ENCODE peak calls at places on chromosomes 5 and 9, in seven cellular contexts. Y, N, G, A, Q, Z and K are unnamed samples.

GRCh38 chr9:134889386-134890214 is 9.0 kb downstream of the FCN2 start:
- DNase-seq in Y (no peak), G (no peak), Z (no peak), A (no peak), N (no peak), Q (no peak), K (no peak)

GRCh38 chr9:115540091-115540490 is 422.1 kb upstream of the TNC start:
- DNase-seq in G (no peak), Q (no peak), Z (no peak), A (no peak), N (no peak), Y (no peak), K (no peak)

GRCh38 chr9:135476561-135476960 is 3.0 kb upstream of the PPP1R26 start:
- DNase-seq in G (no peak), Y (no peak), Z (no peak), Q (no peak), A (no peak), N (no peak), K (no peak)

GRCh38 chr5:142499591-142500384 is 175.0 kb upstream of the SPRY4 start:
- DNase-seq in Q (no peak), G (no peak), Y (no peak), A (no peak), Z (no peak), N (no peak), K (no peak)

GRCh38 chr5:149886060-149886459 is 58.5 kb downstream of the PDE6A start:
- DNase-seq in Y (no peak), G (no peak), Q (no peak), A (no peak), Z (no peak), N (no peak), K (no peak)

GRCh38 chr9:26746357-26747072 is 146.1 kb downstream of the CAAP1 start:
- DNase-seq in N (no peak), Q (no peak), A (no peak), G (no peak), Y (no peak), Z (no peak), K (no peak)

GRCh38 chr5:100165309-100165708 is 369.9 kb upstream of the FAM174A start:
- DNase-seq in A (no peak), Z (no peak), N (no peak), Q (no peak), Y (no peak), G (no peak), K (no peak)

GRCh38 chr9:107648153-107648716 is 158.7 kb upstream of the KLF4 start:
- DNase-seq in Z (no peak), N (no peak), G (no peak), Q (no peak), Y (no peak), A (no peak), K (no peak)

GRCh38 chr5:32476891-32477290 is 32.4 kb upstream of the ZFR start:
- DNase-seq in Q (no peak), N (no peak), A (no peak), Z (no peak), G (no peak), Y (no peak), K (no peak)

GRCh38 chr9:125428060-125428481 is 166.4 kb downstream of the GAPVD1 start:
- DNase-seq in Q (no peak), A (no peak), N (no peak), G (no peak), Y (no peak), Z (peak; percentile 8), K (peak; percentile 28)

GRCh38 chr9:114315723-114316363 is 7.1 kb upstream of the ORM1 start:
- DNase-seq in N (no peak), Q (no peak), Y (no peak), Z (no peak), A (no peak), G (no peak), K (no peak)

GRCh38 chr5:54820346-54820745 is 165.0 kb downstream of the ESM1 start:
- DNase-seq in G (no peak), Z (no peak), N (no peak), A (no peak), Y (no peak), Q (no peak), K (no peak)

GRCh38 chr9:16316406-16316805 is 554.1 kb downstream of the BNC2 start:
- DNase-seq in Y (no peak), Q (no peak), Z (no peak), A (no peak), N (no peak), G (no peak), K (no peak)